ENCODE peak calls at places on chromosomes 11 and 22, in eight cellular contexts. One of them, this sample, is unnamed.

GRCh38 chr11:48122656-48123055 is 94.0 kb upstream of the OR4B1 start:
- DNase-seq in nephron progenitor cell: no peak
- DNase-seq in stomach: no peak
- DNase-seq in A549: no peak
- DNase-seq in AG09319: no peak
- DNase-seq in cardiac muscle cell: no peak
- DNase-seq in Calu3: no peak
- DNase-seq in H9: no peak
- DNase-seq in this sample: no peak

GRCh38 chr11:107563702-107564101 is 1.8 kb downstream of the ALKBH8 start:
- DNase-seq in cardiac muscle cell: peak
- DNase-seq in A549: peak
- DNase-seq in stomach: no peak
- DNase-seq in H9: no peak
- DNase-seq in Calu3: peak
- DNase-seq in AG09319: peak
- DNase-seq in nephron progenitor cell: peak
- DNase-seq in this sample: no peak

GRCh38 chr11:2376751-2377451 is at the start of gene CD81:
- DNase-seq in A549: peak
- DNase-seq in nephron progenitor cell: peak
- DNase-seq in AG09319: no peak
- DNase-seq in stomach: peak
- DNase-seq in cardiac muscle cell: peak
- DNase-seq in H9: peak
- DNase-seq in Calu3: peak
- DNase-seq in this sample: peak

GRCh38 chr11:133900176-133901105 is 55.1 kb upstream of the SPATA19 start:
- DNase-seq in cardiac muscle cell: no peak
- DNase-seq in A549: no peak
- DNase-seq in H9: no peak
- DNase-seq in Calu3: no peak
- DNase-seq in nephron progenitor cell: no peak
- DNase-seq in stomach: peak
- DNase-seq in AG09319: no peak
- DNase-seq in this sample: peak

GRCh38 chr11:1349074-1349931 is 39.9 kb upstream of the TOLLIP start:
- DNase-seq in Calu3: no peak
- DNase-seq in cardiac muscle cell: no peak
- DNase-seq in stomach: no peak
- DNase-seq in H9: peak
- DNase-seq in A549: no peak
- DNase-seq in AG09319: no peak
- DNase-seq in nephron progenitor cell: peak
- DNase-seq in this sample: no peak

GRCh38 chr22:41857160-41857859 is 24.4 kb downstream of the SREBF2 start:
- DNase-seq in nephron progenitor cell: peak
- DNase-seq in H9: peak
- DNase-seq in A549: peak
- DNase-seq in cardiac muscle cell: peak
- DNase-seq in stomach: peak
- DNase-seq in Calu3: peak
- DNase-seq in AG09319: no peak
- DNase-seq in this sample: no peak

GRCh38 chr22:20933910-20934309 is 16.7 kb downstream of the CRKL start:
- DNase-seq in stomach: no peak
- DNase-seq in Calu3: no peak
- DNase-seq in A549: no peak
- DNase-seq in H9: no peak
- DNase-seq in AG09319: no peak
- DNase-seq in nephron progenitor cell: no peak
- DNase-seq in cardiac muscle cell: no peak
- DNase-seq in this sample: no peak

GRCh38 chr11:106063009-106063408 is 14.1 kb downstream of the KBTBD3 start:
- DNase-seq in Calu3: no peak
- DNase-seq in A549: no peak
- DNase-seq in H9: no peak
- DNase-seq in AG09319: no peak
- DNase-seq in nephron progenitor cell: no peak
- DNase-seq in stomach: no peak
- DNase-seq in cardiac muscle cell: no peak
- DNase-seq in this sample: no peak

GRCh38 chr11:6962673-6963072 is 36.4 kb downstream of the ZNF215 start:
- DNase-seq in AG09319: no peak
- DNase-seq in A549: no peak
- DNase-seq in Calu3: no peak
- DNase-seq in nephron progenitor cell: no peak
- DNase-seq in H9: no peak
- DNase-seq in stomach: no peak
- DNase-seq in cardiac muscle cell: no peak
- DNase-seq in this sample: no peak

GRCh38 chr11:78800089-78800690 is 225.5 kb upstream of the NARS2 start:
- DNase-seq in Calu3: no peak
- DNase-seq in cardiac muscle cell: no peak
- DNase-seq in nephron progenitor cell: no peak
- DNase-seq in A549: no peak
- DNase-seq in H9: no peak
- DNase-seq in stomach: no peak
- DNase-seq in AG09319: no peak
- DNase-seq in this sample: no peak

GRCh38 chr11:93287434-93287833 is 43.1 kb upstream of the DEUP1 start:
- DNase-seq in AG09319: no peak
- DNase-seq in stomach: no peak
- DNase-seq in cardiac muscle cell: no peak
- DNase-seq in nephron progenitor cell: no peak
- DNase-seq in A549: no peak
- DNase-seq in Calu3: no peak
- DNase-seq in H9: no peak
- DNase-seq in this sample: no peak

GRCh38 chr11:86954288-86955110 is 696 bp downstream of the FZD4 start:
- DNase-seq in AG09319: no peak
- DNase-seq in stomach: no peak
- DNase-seq in Calu3: peak
- DNase-seq in A549: peak
- DNase-seq in H9: peak
- DNase-seq in nephron progenitor cell: peak
- DNase-seq in cardiac muscle cell: no peak
- DNase-seq in this sample: no peak

GRCh38 chr22:22203048-22203971 is 41.3 kb upstream of the VPREB1 start:
- DNase-seq in Calu3: no peak
- DNase-seq in stomach: no peak
- DNase-seq in cardiac muscle cell: no peak
- DNase-seq in H9: no peak
- DNase-seq in nephron progenitor cell: no peak
- DNase-seq in AG09319: no peak
- DNase-seq in A549: no peak
- DNase-seq in this sample: no peak

GRCh38 chr11:69167130-69167915 is 11.6 kb downstream of the SMIM38 start:
- DNase-seq in Calu3: no peak
- DNase-seq in stomach: no peak
- DNase-seq in AG09319: no peak
- DNase-seq in cardiac muscle cell: no peak
- DNase-seq in A549: no peak
- DNase-seq in nephron progenitor cell: no peak
- DNase-seq in H9: no peak
- DNase-seq in this sample: no peak

GRCh38 chr11:63680842-63681207 is 475 bp upstream of the RTN3 start:
- DNase-seq in stomach: no peak
- DNase-seq in Calu3: peak
- DNase-seq in H9: no peak
- DNase-seq in A549: no peak
- DNase-seq in cardiac muscle cell: no peak
- DNase-seq in AG09319: no peak
- DNase-seq in nephron progenitor cell: no peak
- DNase-seq in this sample: peak

GRCh38 chr11:4539603-4540219 is 5.3 kb upstream of the OR52M1 start:
- DNase-seq in AG09319: no peak
- DNase-seq in stomach: peak
- DNase-seq in H9: peak
- DNase-seq in nephron progenitor cell: peak
- DNase-seq in Calu3: peak
- DNase-seq in cardiac muscle cell: peak
- DNase-seq in A549: peak
- DNase-seq in this sample: peak

GRCh38 chr22:48982321-48982905 is 845.3 kb downstream of the BRD1 start:
- DNase-seq in cardiac muscle cell: no peak
- DNase-seq in Calu3: no peak
- DNase-seq in A549: no peak
- DNase-seq in H9: no peak
- DNase-seq in stomach: no peak
- DNase-seq in nephron progenitor cell: no peak
- DNase-seq in AG09319: no peak
- DNase-seq in this sample: no peak

GRCh38 chr11:134754823-134755198 is 342.8 kb upstream of the B3GAT1 start:
- DNase-seq in A549: no peak
- DNase-seq in cardiac muscle cell: no peak
- DNase-seq in H9: no peak
- DNase-seq in stomach: no peak
- DNase-seq in AG09319: no peak
- DNase-seq in nephron progenitor cell: no peak
- DNase-seq in Calu3: no peak
- DNase-seq in this sample: no peak

GRCh38 chr11:128379587-128380279 is 207.6 kb downstream of the ETS1 start:
- DNase-seq in AG09319: no peak
- DNase-seq in cardiac muscle cell: no peak
- DNase-seq in Calu3: no peak
- DNase-seq in A549: no peak
- DNase-seq in stomach: no peak
- DNase-seq in nephron progenitor cell: no peak
- DNase-seq in H9: no peak
- DNase-seq in this sample: no peak

GRCh38 chr11:19933801-19934488 is 221.3 kb downstream of the NAV2 start:
- DNase-seq in A549: no peak
- DNase-seq in cardiac muscle cell: no peak
- DNase-seq in stomach: no peak
- DNase-seq in AG09319: no peak
- DNase-seq in H9: no peak
- DNase-seq in nephron progenitor cell: no peak
- DNase-seq in Calu3: no peak
- DNase-seq in this sample: no peak

GRCh38 chr11:130603585-130603906 is 155.1 kb downstream of the ADAMTS15 start:
- DNase-seq in AG09319: no peak
- DNase-seq in nephron progenitor cell: no peak
- DNase-seq in stomach: no peak
- DNase-seq in Calu3: no peak
- DNase-seq in A549: no peak
- DNase-seq in cardiac muscle cell: no peak
- DNase-seq in H9: no peak
- DNase-seq in this sample: no peak

GRCh38 chr11:83157755-83158473 is 983 bp downstream of the PCF11 start:
- DNase-seq in cardiac muscle cell: peak
- DNase-seq in nephron progenitor cell: peak
- DNase-seq in A549: peak
- DNase-seq in Calu3: peak
- DNase-seq in stomach: peak
- DNase-seq in H9: peak
- DNase-seq in AG09319: no peak
- DNase-seq in this sample: peak

GRCh38 chr11:44726278-44727113 is at the start of gene TSPAN18:
- DNase-seq in nephron progenitor cell: peak
- DNase-seq in cardiac muscle cell: no peak
- DNase-seq in Calu3: no peak
- DNase-seq in AG09319: no peak
- DNase-seq in A549: no peak
- DNase-seq in H9: peak
- DNase-seq in stomach: no peak
- DNase-seq in this sample: peak

GRCh38 chr11:63622318-63622717 is 8.1 kb upstream of the PLAAT3 start:
- DNase-seq in cardiac muscle cell: no peak
- DNase-seq in Calu3: peak
- DNase-seq in H9: no peak
- DNase-seq in A549: peak
- DNase-seq in AG09319: no peak
- DNase-seq in nephron progenitor cell: no peak
- DNase-seq in stomach: peak
- DNase-seq in this sample: no peak

DNA sequence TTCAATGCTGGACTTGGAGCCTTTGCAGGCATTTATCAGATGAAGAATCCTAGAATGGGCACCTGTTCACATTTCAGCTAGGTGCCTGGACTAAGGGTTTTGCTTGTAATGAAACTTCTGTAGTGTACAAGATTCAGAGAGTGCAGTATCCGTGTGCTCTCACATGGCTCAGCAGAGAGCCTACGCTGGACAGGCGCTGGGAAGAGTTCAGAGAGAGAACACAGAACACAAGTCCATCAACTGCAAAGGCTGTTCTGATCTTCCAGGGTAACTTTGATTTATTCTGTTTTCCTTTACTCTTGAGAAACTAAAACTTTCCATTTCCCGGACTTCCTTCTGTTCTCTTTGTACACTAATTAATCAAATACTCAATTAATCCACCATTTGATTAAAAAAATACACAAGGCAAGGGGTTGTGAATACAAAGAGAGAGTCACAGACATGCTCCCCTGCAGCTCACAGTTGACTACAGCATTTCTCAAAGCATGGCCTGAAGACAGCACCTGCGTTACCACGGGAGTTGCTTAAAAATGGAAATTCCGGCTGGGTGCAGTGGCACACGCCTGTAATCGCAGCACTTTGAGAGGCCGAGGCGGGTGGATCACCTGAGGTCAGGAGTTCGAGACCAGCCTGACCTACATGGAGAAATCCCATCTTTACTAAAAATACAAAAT is 393.7 kb downstream of the LARGE1 start:
- DNase-seq in nephron progenitor cell: no peak
- DNase-seq in AG09319: no peak
- DNase-seq in cardiac muscle cell: no peak
- DNase-seq in stomach: no peak
- DNase-seq in H9: no peak
- DNase-seq in Calu3: no peak
- DNase-seq in A549: no peak
- DNase-seq in this sample: no peak
- TF ChIP-seq CTCF in nephron progenitor cell: no peak
- TF ChIP-seq CTCF in AG09319: no peak
- TF ChIP-seq CTCF in cardiac muscle cell: no peak
- TF ChIP-seq CTCF in stomach: no peak
- TF ChIP-seq CTCF in H9: no peak
- TF ChIP-seq CTCF in Calu3: no peak
- TF ChIP-seq CTCF in A549: no peak
- TF ChIP-seq CTCF in this sample: no peak

GRCh38 chr11:32586576-32587190 is 3.1 kb downstream of the EIF3M start:
- DNase-seq in Calu3: peak
- DNase-seq in cardiac muscle cell: peak
- DNase-seq in stomach: no peak
- DNase-seq in H9: no peak
- DNase-seq in A549: peak
- DNase-seq in AG09319: no peak
- DNase-seq in nephron progenitor cell: no peak
- DNase-seq in this sample: no peak
- TF ChIP-seq CTCF in Calu3: no peak
- TF ChIP-seq CTCF in cardiac muscle cell: peak
- TF ChIP-seq CTCF in stomach: no peak
- TF ChIP-seq CTCF in H9: peak
- TF ChIP-seq CTCF in A549: peak
- TF ChIP-seq CTCF in AG09319: peak
- TF ChIP-seq CTCF in nephron progenitor cell: no peak
- TF ChIP-seq CTCF in this sample: no peak

GRCh38 chr11:127003260-127003981 is 2.9 kb upstream of the KIRREL3 start:
- DNase-seq in nephron progenitor cell: peak
- DNase-seq in stomach: no peak
- DNase-seq in H9: peak
- DNase-seq in cardiac muscle cell: no peak
- DNase-seq in AG09319: no peak
- DNase-seq in A549: peak
- DNase-seq in Calu3: peak
- DNase-seq in this sample: peak
- TF ChIP-seq CTCF in nephron progenitor cell: peak
- TF ChIP-seq CTCF in stomach: no peak
- TF ChIP-seq CTCF in H9: peak
- TF ChIP-seq CTCF in cardiac muscle cell: peak
- TF ChIP-seq CTCF in AG09319: peak
- TF ChIP-seq CTCF in A549: peak
- TF ChIP-seq CTCF in Calu3: peak
- TF ChIP-seq CTCF in this sample: peak

GRCh38 chr22:35459423-35459894 is 59.5 kb downstream of the MCM5 start:
- DNase-seq in stomach: no peak
- DNase-seq in cardiac muscle cell: no peak
- DNase-seq in Calu3: no peak
- DNase-seq in A549: no peak
- DNase-seq in AG09319: no peak
- DNase-seq in H9: no peak
- DNase-seq in nephron progenitor cell: no peak
- DNase-seq in this sample: no peak
- TF ChIP-seq CTCF in stomach: no peak
- TF ChIP-seq CTCF in cardiac muscle cell: no peak
- TF ChIP-seq CTCF in Calu3: no peak
- TF ChIP-seq CTCF in A549: no peak
- TF ChIP-seq CTCF in AG09319: no peak
- TF ChIP-seq CTCF in H9: no peak
- TF ChIP-seq CTCF in nephron progenitor cell: no peak
- TF ChIP-seq CTCF in this sample: no peak